ENCODE peak calls at places on chromosomes 5 and 9, in four cellular contexts. Q is GM04504, M is NCI-H774, E is WTC11. H is an unnamed sample.

GRCh38 chr9:32251539-32251938 is 132.9 kb upstream of the ACO1 start:
- DNase-seq in Q (peak), M (peak), E (peak), H (peak)

GRCh38 chr5:139579-140442 is 47.8 kb downstream of the PLEKHG4B start:
- DNase-seq in Q (no peak), M (no peak), E (no peak), H (peak)

GRCh38 chr5:152405145-152405544 is at the start of gene NMUR2:
- DNase-seq in Q (no peak), M (no peak), E (peak), H (peak)

GRCh38 chr5:53554444-53554843 is 6.0 kb upstream of the NDUFS4 start:
- DNase-seq in Q (no peak), M (no peak), E (no peak), H (no peak)

GRCh38 chr5:141558150-141558549 is 60.6 kb downstream of the DIAPH1 start:
- DNase-seq in Q (no peak), M (no peak), E (no peak), H (no peak)

GRCh38 chr5:115586525-115587146 is 15.6 kb downstream of the TICAM2 start:
- DNase-seq in Q (no peak), M (peak), E (no peak), H (no peak)

GRCh38 chr5:140141241-140141640 is 15.5 kb downstream of the IGIP start:
- DNase-seq in Q (peak), M (no peak), E (no peak), H (no peak)

GRCh38 chr9:81292056-81292805 is 397.1 kb downstream of the TLE1 start:
- DNase-seq in Q (no peak), M (no peak), E (peak), H (no peak)

GRCh38 chr5:159759791-159760300 is 156.4 kb upstream of the ADRA1B start:
- DNase-seq in Q (no peak), M (no peak), E (no peak), H (no peak)

GRCh38 chr5:1944408-1944807 is 61.7 kb upstream of the IRX4 start:
- DNase-seq in Q (no peak), M (no peak), E (no peak), H (peak)

GRCh38 chr9:92685022-92685421 is 15.1 kb upstream of the IPPK start:
- DNase-seq in Q (no peak), M (no peak), E (peak), H (no peak)

GRCh38 chr5:138541511-138541910 is 1.5 kb downstream of the ETF1 start:
- DNase-seq in Q (no peak), M (no peak), E (no peak), H (no peak)

GRCh38 chr5:35239911-35240610 is 9.8 kb upstream of the PRLR start:
- DNase-seq in Q (no peak), M (no peak), E (no peak), H (no peak)

GRCh38 chr5:98757978-98758377 is 15.5 kb upstream of the RGMB start:
- DNase-seq in Q (no peak), M (no peak), E (no peak), H (no peak)

GRCh38 chr9:81771606-81772005 is 82.3 kb upstream of the TLE1 start:
- DNase-seq in Q (no peak), M (no peak), E (no peak), H (no peak)

GRCh38 chr5:10536931-10537579 is 26.8 kb upstream of the ANKRD33B start:
- DNase-seq in Q (no peak), M (no peak), E (no peak), H (no peak)

GRCh38 chr5:43303242-43303641 is 10.0 kb downstream of the HMGCS1 start:
- DNase-seq in Q (no peak), M (no peak), E (no peak), H (no peak)

GRCh38 chr9:114034176-114034575 is 43.9 kb downstream of the AMBP start:
- DNase-seq in Q (no peak), M (no peak), E (no peak), H (peak)

H was measured in H7.